ENCODE peak calls at places on chromosome 7, in nine cellular contexts. One of them, this sample, is unnamed.

GRCh38 chr7:139875821-139876241 is 46.8 kb downstream of the TBXAS1 start:
- DNase-seq in GM12865: peak; percentile 12
- DNase-seq in left ventricle myocardium inferior: no peak
- DNase-seq in HepG2: no peak
- DNase-seq in A549: peak; percentile 14
- DNase-seq in AG09319: no peak
- DNase-seq in bronchial epithelial cell: no peak
- DNase-seq in upper lobe of right lung: peak; percentile 73
- DNase-seq in astrocyte of the spinal cord: no peak
- DNase-seq in this sample: peak; percentile 56

GRCh38 chr7:101465131-101465530 is 102.5 kb downstream of the COL26A1 start:
- DNase-seq in left ventricle myocardium inferior: no peak
- DNase-seq in AG09319: no peak
- DNase-seq in upper lobe of right lung: no peak
- DNase-seq in GM12865: no peak
- DNase-seq in astrocyte of the spinal cord: no peak
- DNase-seq in A549: no peak
- DNase-seq in HepG2: no peak
- DNase-seq in bronchial epithelial cell: no peak
- DNase-seq in this sample: no peak

GRCh38 chr7:149449897-149450296 is 11.0 kb downstream of the ZNF777 start:
- DNase-seq in HepG2: no peak
- DNase-seq in astrocyte of the spinal cord: no peak
- DNase-seq in AG09319: no peak
- DNase-seq in upper lobe of right lung: no peak
- DNase-seq in GM12865: no peak
- DNase-seq in bronchial epithelial cell: no peak
- DNase-seq in left ventricle myocardium inferior: no peak
- DNase-seq in A549: no peak
- DNase-seq in this sample: no peak

GRCh38 chr7:25946181-25946580 is 205.8 kb upstream of the NFE2L3 start:
- DNase-seq in GM12865: no peak
- DNase-seq in A549: no peak
- DNase-seq in astrocyte of the spinal cord: no peak
- DNase-seq in bronchial epithelial cell: no peak
- DNase-seq in left ventricle myocardium inferior: no peak
- DNase-seq in HepG2: no peak
- DNase-seq in upper lobe of right lung: no peak
- DNase-seq in AG09319: no peak
- DNase-seq in this sample: no peak

GRCh38 chr7:20442951-20443350 is 112.3 kb downstream of the ITGB8 start:
- DNase-seq in left ventricle myocardium inferior: no peak
- DNase-seq in astrocyte of the spinal cord: no peak
- DNase-seq in upper lobe of right lung: no peak
- DNase-seq in GM12865: no peak
- DNase-seq in AG09319: no peak
- DNase-seq in A549: no peak
- DNase-seq in bronchial epithelial cell: no peak
- DNase-seq in HepG2: no peak
- DNase-seq in this sample: no peak

GRCh38 chr7:8365499-8366110 is 67.8 kb upstream of the NXPH1 start:
- DNase-seq in HepG2: peak; percentile 37
- DNase-seq in AG09319: no peak
- DNase-seq in left ventricle myocardium inferior: no peak
- DNase-seq in bronchial epithelial cell: peak; percentile 48
- DNase-seq in A549: peak; percentile 53
- DNase-seq in astrocyte of the spinal cord: no peak
- DNase-seq in upper lobe of right lung: no peak
- DNase-seq in GM12865: peak; percentile 61
- DNase-seq in this sample: no peak

GRCh38 chr7:45687721-45688120 is 113.6 kb downstream of the ADCY1 start:
- DNase-seq in left ventricle myocardium inferior: no peak
- DNase-seq in AG09319: no peak
- DNase-seq in upper lobe of right lung: peak; percentile 52
- DNase-seq in astrocyte of the spinal cord: no peak
- DNase-seq in GM12865: no peak
- DNase-seq in HepG2: no peak
- DNase-seq in bronchial epithelial cell: peak; percentile 7
- DNase-seq in A549: no peak
- DNase-seq in this sample: no peak

GRCh38 chr7:149196705-149197171 is 1.4 kb downstream of the ZNF282 start:
- DNase-seq in GM12865: peak; percentile 33
- DNase-seq in upper lobe of right lung: peak; percentile 61
- DNase-seq in bronchial epithelial cell: peak; percentile 28
- DNase-seq in A549: peak; percentile 18
- DNase-seq in AG09319: no peak
- DNase-seq in HepG2: peak; percentile 27
- DNase-seq in left ventricle myocardium inferior: no peak
- DNase-seq in astrocyte of the spinal cord: no peak
- DNase-seq in this sample: no peak

GRCh38 chr7:22718200-22718711 is 8.7 kb upstream of the IL6 start:
- DNase-seq in HepG2: no peak
- DNase-seq in GM12865: no peak
- DNase-seq in upper lobe of right lung: no peak
- DNase-seq in astrocyte of the spinal cord: peak; percentile 95
- DNase-seq in A549: peak; percentile 76
- DNase-seq in AG09319: peak; percentile 76
- DNase-seq in left ventricle myocardium inferior: no peak
- DNase-seq in bronchial epithelial cell: peak; percentile 92
- DNase-seq in this sample: no peak

GRCh38 chr7:130733866-130734524 is at the start of gene KLF14:
- DNase-seq in HepG2: no peak
- DNase-seq in upper lobe of right lung: peak; percentile 64
- DNase-seq in AG09319: no peak
- DNase-seq in GM12865: peak; percentile 9
- DNase-seq in left ventricle myocardium inferior: peak; percentile 12
- DNase-seq in bronchial epithelial cell: no peak
- DNase-seq in astrocyte of the spinal cord: peak; percentile 17
- DNase-seq in A549: no peak
- DNase-seq in this sample: peak; percentile 42

GRCh38 chr7:19377611-19378339 is 232.6 kb upstream of the FERD3L start:
- DNase-seq in bronchial epithelial cell: peak; percentile 1
- DNase-seq in GM12865: no peak
- DNase-seq in AG09319: peak; percentile 2
- DNase-seq in left ventricle myocardium inferior: no peak
- DNase-seq in astrocyte of the spinal cord: peak; percentile 90
- DNase-seq in A549: no peak
- DNase-seq in HepG2: no peak
- DNase-seq in upper lobe of right lung: no peak
- DNase-seq in this sample: no peak

GRCh38 chr7:115005942-115006341 is 84.0 kb downstream of the MDFIC start:
- DNase-seq in GM12865: no peak
- DNase-seq in upper lobe of right lung: no peak
- DNase-seq in astrocyte of the spinal cord: no peak
- DNase-seq in AG09319: no peak
- DNase-seq in left ventricle myocardium inferior: no peak
- DNase-seq in bronchial epithelial cell: no peak
- DNase-seq in HepG2: peak; percentile 33
- DNase-seq in A549: peak; percentile 48
- DNase-seq in this sample: no peak

GRCh38 chr7:122038904-122039303 is 105.1 kb downstream of the AASS start:
- DNase-seq in GM12865: no peak
- DNase-seq in AG09319: no peak
- DNase-seq in HepG2: no peak
- DNase-seq in left ventricle myocardium inferior: no peak
- DNase-seq in bronchial epithelial cell: peak; percentile 69
- DNase-seq in upper lobe of right lung: no peak
- DNase-seq in astrocyte of the spinal cord: peak; percentile 29
- DNase-seq in A549: no peak
- DNase-seq in this sample: no peak

GRCh38 chr7:157089100-157089510 is 49.6 kb upstream of the UBE3C start:
- DNase-seq in upper lobe of right lung: no peak
- DNase-seq in AG09319: no peak
- DNase-seq in bronchial epithelial cell: no peak
- DNase-seq in astrocyte of the spinal cord: no peak
- DNase-seq in A549: no peak
- DNase-seq in GM12865: no peak
- DNase-seq in HepG2: peak; percentile 66
- DNase-seq in left ventricle myocardium inferior: no peak
- DNase-seq in this sample: no peak

GRCh38 chr7:16130127-16131110 is 290.9 kb downstream of the CRPPA start:
- DNase-seq in upper lobe of right lung: no peak
- DNase-seq in bronchial epithelial cell: peak; percentile 25
- DNase-seq in A549: no peak
- DNase-seq in AG09319: no peak
- DNase-seq in astrocyte of the spinal cord: no peak
- DNase-seq in GM12865: no peak
- DNase-seq in left ventricle myocardium inferior: no peak
- DNase-seq in HepG2: no peak
- DNase-seq in this sample: no peak

GRCh38 chr7:22896917-22897316 is 74.3 kb upstream of the TOMM7 start:
- DNase-seq in GM12865: no peak
- DNase-seq in HepG2: peak; percentile 15
- DNase-seq in bronchial epithelial cell: no peak
- DNase-seq in left ventricle myocardium inferior: no peak
- DNase-seq in AG09319: no peak
- DNase-seq in astrocyte of the spinal cord: no peak
- DNase-seq in A549: no peak
- DNase-seq in upper lobe of right lung: no peak
- DNase-seq in this sample: no peak

GRCh38 chr7:27555670-27556069 is 107.0 kb downstream of the HIBADH start:
- DNase-seq in upper lobe of right lung: no peak
- DNase-seq in AG09319: no peak
- DNase-seq in GM12865: no peak
- DNase-seq in astrocyte of the spinal cord: no peak
- DNase-seq in HepG2: no peak
- DNase-seq in bronchial epithelial cell: peak; percentile 9
- DNase-seq in A549: no peak
- DNase-seq in left ventricle myocardium inferior: no peak
- DNase-seq in this sample: no peak

GRCh38 chr7:98352621-98353020 is 48.3 kb downstream of the BAIAP2L1 start:
- DNase-seq in bronchial epithelial cell: peak; percentile 89
- DNase-seq in upper lobe of right lung: no peak
- DNase-seq in HepG2: no peak
- DNase-seq in A549: peak; percentile 93
- DNase-seq in astrocyte of the spinal cord: peak; percentile 84
- DNase-seq in AG09319: peak; percentile 52
- DNase-seq in left ventricle myocardium inferior: no peak
- DNase-seq in GM12865: no peak
- DNase-seq in this sample: no peak

GRCh38 chr7:108848486-108848885 is 278.8 kb downstream of the DNAJB9 start:
- DNase-seq in A549: no peak
- DNase-seq in HepG2: no peak
- DNase-seq in GM12865: no peak
- DNase-seq in left ventricle myocardium inferior: no peak
- DNase-seq in bronchial epithelial cell: no peak
- DNase-seq in upper lobe of right lung: no peak
- DNase-seq in astrocyte of the spinal cord: no peak
- DNase-seq in AG09319: no peak
- DNase-seq in this sample: no peak

GRCh38 chr7:106205621-106206222 is 79.1 kb downstream of the NAMPT start:
- DNase-seq in AG09319: no peak
- DNase-seq in HepG2: no peak
- DNase-seq in bronchial epithelial cell: peak; percentile 36
- DNase-seq in GM12865: peak; percentile 45
- DNase-seq in upper lobe of right lung: no peak
- DNase-seq in astrocyte of the spinal cord: peak; percentile 41
- DNase-seq in left ventricle myocardium inferior: no peak
- DNase-seq in A549: no peak
- DNase-seq in this sample: no peak

GRCh38 chr7:1117321-1117928 is 29.5 kb downstream of the GPER1 start:
- DNase-seq in HepG2: no peak
- DNase-seq in A549: no peak
- DNase-seq in astrocyte of the spinal cord: no peak
- DNase-seq in AG09319: no peak
- DNase-seq in left ventricle myocardium inferior: no peak
- DNase-seq in GM12865: no peak
- DNase-seq in upper lobe of right lung: peak; percentile 21
- DNase-seq in bronchial epithelial cell: no peak
- DNase-seq in this sample: no peak

GRCh38 chr7:43509906-43510305 is 73.0 kb upstream of the STK17A start:
- DNase-seq in GM12865: no peak
- DNase-seq in A549: no peak
- DNase-seq in bronchial epithelial cell: peak; percentile 83
- DNase-seq in HepG2: no peak
- DNase-seq in astrocyte of the spinal cord: no peak
- DNase-seq in left ventricle myocardium inferior: no peak
- DNase-seq in upper lobe of right lung: no peak
- DNase-seq in AG09319: no peak
- DNase-seq in this sample: no peak
- TF ChIP-seq CTCF in GM12865: no peak
- TF ChIP-seq CTCF in A549: no peak
- TF ChIP-seq CTCF in bronchial epithelial cell: no peak
- TF ChIP-seq CTCF in HepG2: no peak
- TF ChIP-seq CTCF in astrocyte of the spinal cord: no peak
- TF ChIP-seq CTCF in left ventricle myocardium inferior: no peak
- TF ChIP-seq CTCF in upper lobe of right lung: no peak
- TF ChIP-seq CTCF in AG09319: no peak
- TF ChIP-seq CTCF in this sample: no peak

GRCh38 chr7:75856562-75856961 is 22.3 kb upstream of the RHBDD2 start:
- DNase-seq in bronchial epithelial cell: no peak
- DNase-seq in AG09319: no peak
- DNase-seq in left ventricle myocardium inferior: no peak
- DNase-seq in astrocyte of the spinal cord: no peak
- DNase-seq in upper lobe of right lung: no peak
- DNase-seq in A549: no peak
- DNase-seq in GM12865: no peak
- DNase-seq in HepG2: no peak
- DNase-seq in this sample: no peak
- TF ChIP-seq CTCF in bronchial epithelial cell: no peak
- TF ChIP-seq CTCF in AG09319: no peak
- TF ChIP-seq CTCF in left ventricle myocardium inferior: no peak
- TF ChIP-seq CTCF in astrocyte of the spinal cord: no peak
- TF ChIP-seq CTCF in upper lobe of right lung: no peak
- TF ChIP-seq CTCF in A549: no peak
- TF ChIP-seq CTCF in GM12865: no peak
- TF ChIP-seq CTCF in HepG2: no peak
- TF ChIP-seq CTCF in this sample: no peak

GRCh38 chr7:29146888-29147609 is 712 bp upstream of the CPVL start:
- DNase-seq in A549: no peak
- DNase-seq in AG09319: no peak
- DNase-seq in bronchial epithelial cell: no peak
- DNase-seq in astrocyte of the spinal cord: no peak
- DNase-seq in HepG2: peak; percentile 60
- DNase-seq in left ventricle myocardium inferior: peak; percentile 69
- DNase-seq in upper lobe of right lung: no peak
- DNase-seq in GM12865: no peak
- DNase-seq in this sample: no peak
- TF ChIP-seq CTCF in A549: no peak
- TF ChIP-seq CTCF in AG09319: no peak
- TF ChIP-seq CTCF in bronchial epithelial cell: no peak
- TF ChIP-seq CTCF in astrocyte of the spinal cord: no peak
- TF ChIP-seq CTCF in HepG2: no peak
- TF ChIP-seq CTCF in left ventricle myocardium inferior: peak; percentile 20
- TF ChIP-seq CTCF in upper lobe of right lung: no peak
- TF ChIP-seq CTCF in GM12865: no peak
- TF ChIP-seq CTCF in this sample: no peak

DNA sequence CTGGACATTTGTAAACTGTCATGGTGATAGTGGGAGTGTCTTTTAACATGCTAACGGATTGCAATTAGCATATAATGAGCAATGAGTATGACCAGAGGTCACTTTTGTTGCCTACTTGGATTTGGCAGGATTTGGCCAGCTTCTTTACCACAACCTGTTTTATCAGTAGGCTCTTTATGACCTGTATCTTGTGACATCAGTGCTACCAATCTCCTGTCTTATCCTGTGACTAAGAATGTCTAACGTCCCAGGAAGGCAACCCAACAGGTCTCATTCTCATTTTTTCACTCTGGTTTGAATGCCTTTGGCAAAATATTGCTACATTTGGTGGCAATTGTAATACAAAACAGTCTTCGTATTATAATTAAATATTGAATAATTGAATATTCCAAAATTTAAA is 587.7 kb upstream of the POM121L12 start:
- DNase-seq in AG09319: no peak
- DNase-seq in GM12865: no peak
- DNase-seq in bronchial epithelial cell: peak; percentile 33
- DNase-seq in upper lobe of right lung: no peak
- DNase-seq in A549: no peak
- DNase-seq in astrocyte of the spinal cord: no peak
- DNase-seq in HepG2: no peak
- DNase-seq in left ventricle myocardium inferior: no peak
- DNase-seq in this sample: no peak
- TF ChIP-seq CTCF in AG09319: no peak
- TF ChIP-seq CTCF in GM12865: no peak
- TF ChIP-seq CTCF in bronchial epithelial cell: no peak
- TF ChIP-seq CTCF in upper lobe of right lung: no peak
- TF ChIP-seq CTCF in A549: no peak
- TF ChIP-seq CTCF in astrocyte of the spinal cord: no peak
- TF ChIP-seq CTCF in HepG2: no peak
- TF ChIP-seq CTCF in left ventricle myocardium inferior: no peak
- TF ChIP-seq CTCF in this sample: no peak